ENCODE peak calls at places on chromosomes 16 and 17, in eight cellular contexts. U is suprapubic skin, Z is sigmoid colon, J is breast epithelium, V is HepG2, R is stomach, B is prostate gland, H is endothelial cell of umbilical vein. I is an unnamed sample.

GRCh38 chr16:5918553-5919127 is 821.0 kb upstream of the EEF2KMT start:
- DNase-seq in V (peak; percentile 2), B (no peak), U (no peak), Z (no peak), J (no peak), R (no peak), H (no peak), I (no peak)

GRCh38 chr16:5412721-5413120 is 315.1 kb upstream of the EEF2KMT start:
- DNase-seq in R (no peak), J (peak; percentile 19), Z (no peak), B (no peak), H (no peak), V (no peak), U (peak; percentile 31), I (no peak)

GRCh38 chr17:880871-881269 is 98.7 kb downstream of the NXN start:
- DNase-seq in R (no peak), J (no peak), Z (no peak), V (no peak), U (no peak), H (no peak), B (no peak), I (no peak)

GRCh38 chr17:39706921-39707337 is 7.1 kb downstream of the ERBB2 start:
- DNase-seq in R (peak; percentile 50), H (no peak), U (no peak), B (no peak), V (no peak), Z (no peak), J (no peak), I (no peak)

GRCh38 chr16:49604602-49605001 is 231.0 kb downstream of the C16orf78 start:
- DNase-seq in U (no peak), R (no peak), V (no peak), J (no peak), H (no peak), B (no peak), Z (no peak), I (no peak)

GRCh38 chr16:16992986-16993783 is 477.6 kb downstream of the XYLT1 start:
- DNase-seq in U (no peak), J (no peak), Z (no peak), R (no peak), V (no peak), H (no peak), B (no peak), I (no peak)

GRCh38 chr17:41907633-41908539 is 10.9 kb downstream of the ACLY start:
- DNase-seq in H (no peak), U (no peak), J (no peak), R (no peak), V (peak; percentile 97), Z (no peak), B (no peak), I (no peak)

GRCh38 chr17:17484451-17484899 is 7.7 kb downstream of the MED9 start:
- DNase-seq in H (no peak), V (no peak), J (no peak), Z (no peak), R (no peak), B (no peak), U (no peak), I (no peak)

GRCh38 chr17:76820039-76820438 is 48.2 kb upstream of the MGAT5B start:
- DNase-seq in Z (no peak), U (no peak), J (no peak), R (no peak), H (no peak), B (no peak), V (no peak), I (no peak)

GRCh38 chr16:24683847-24684493 is 45.5 kb upstream of the TNRC6A start:
- DNase-seq in B (no peak), Z (no peak), U (no peak), H (no peak), J (no peak), V (no peak), R (no peak), I (no peak)

GRCh38 chr16:84408314-84408690 is 40.0 kb downstream of the ATP2C2 start:
- DNase-seq in R (no peak), J (no peak), V (no peak), H (no peak), U (no peak), B (no peak), Z (no peak), I (no peak)

GRCh38 chr17:13114601-13115024 is 96.8 kb upstream of the ELAC2 start:
- DNase-seq in B (no peak), H (no peak), U (no peak), R (peak; percentile 47), J (no peak), Z (no peak), V (peak; percentile 24), I (no peak)

GRCh38 chr16:4465977-4466779 is 8.2 kb downstream of the NMRAL1 start:
- DNase-seq in Z (no peak), R (peak; percentile 41), J (no peak), H (no peak), U (no peak), B (no peak), V (no peak), I (no peak)

GRCh38 chr16:50408001-50408400 is 39.2 kb upstream of the BRD7 start:
- DNase-seq in Z (no peak), V (no peak), B (no peak), R (no peak), U (no peak), J (no peak), H (no peak), I (peak; percentile 55)

GRCh38 chr16:17404903-17405691 is 65.7 kb downstream of the XYLT1 start:
- DNase-seq in J (peak; percentile 88), U (peak; percentile 91), Z (peak; percentile 97), B (no peak), R (no peak), H (no peak), V (no peak), I (peak; percentile 94)

GRCh38 chr17:35244345-35245195 is 1.7 kb downstream of the SLFN5 start:
- DNase-seq in V (peak; percentile 6), J (peak; percentile 63), H (peak; percentile 70), B (peak; percentile 15), R (peak; percentile 66), U (peak; percentile 94), Z (peak; percentile 92), I (peak; percentile 95)

GRCh38 chr16:19522369-19523159 is 666 bp upstream of the GDE1 start:
- DNase-seq in U (no peak), H (no peak), Z (no peak), J (no peak), B (no peak), V (no peak), R (no peak), I (no peak)

GRCh38 chr17:43528988-43529814 is 16.9 kb downstream of the ETV4 start:
- DNase-seq in Z (no peak), B (no peak), V (no peak), R (no peak), U (peak; percentile 56), J (no peak), H (no peak), I (no peak)

GRCh38 chr17:56772442-56772841 is 61.3 kb downstream of the C17orf67 start:
- DNase-seq in R (no peak), V (peak; percentile 80), Z (no peak), U (no peak), H (no peak), J (no peak), B (no peak), I (no peak)

GRCh38 chr17:49191917-49192741 is 18.2 kb downstream of the GNGT2 start:
- DNase-seq in H (peak; percentile 86), U (peak; percentile 97), B (peak; percentile 93), Z (peak; percentile 97), R (peak; percentile 94), J (peak; percentile 92), V (peak; percentile 90), I (peak; percentile 99)
- TF ChIP-seq POLR2AphosphoS5 in H (peak; percentile 56), U (peak; percentile 28), B (peak; percentile 59), Z (peak; percentile 29), R (peak; percentile 59), J (peak; percentile 89), V (no peak), I (peak; percentile 43)

GRCh38 chr16:72172105-72173034 is at the start of gene PMFBP1:
- DNase-seq in J (peak; percentile 18), Z (peak; percentile 66), H (peak; percentile 62), V (peak; percentile 35), R (no peak), B (no peak), U (no peak), I (no peak)
- TF ChIP-seq POLR2AphosphoS5 in J (no peak), Z (no peak), H (no peak), V (no peak), R (no peak), B (no peak), U (no peak), I (no peak)

DNA sequence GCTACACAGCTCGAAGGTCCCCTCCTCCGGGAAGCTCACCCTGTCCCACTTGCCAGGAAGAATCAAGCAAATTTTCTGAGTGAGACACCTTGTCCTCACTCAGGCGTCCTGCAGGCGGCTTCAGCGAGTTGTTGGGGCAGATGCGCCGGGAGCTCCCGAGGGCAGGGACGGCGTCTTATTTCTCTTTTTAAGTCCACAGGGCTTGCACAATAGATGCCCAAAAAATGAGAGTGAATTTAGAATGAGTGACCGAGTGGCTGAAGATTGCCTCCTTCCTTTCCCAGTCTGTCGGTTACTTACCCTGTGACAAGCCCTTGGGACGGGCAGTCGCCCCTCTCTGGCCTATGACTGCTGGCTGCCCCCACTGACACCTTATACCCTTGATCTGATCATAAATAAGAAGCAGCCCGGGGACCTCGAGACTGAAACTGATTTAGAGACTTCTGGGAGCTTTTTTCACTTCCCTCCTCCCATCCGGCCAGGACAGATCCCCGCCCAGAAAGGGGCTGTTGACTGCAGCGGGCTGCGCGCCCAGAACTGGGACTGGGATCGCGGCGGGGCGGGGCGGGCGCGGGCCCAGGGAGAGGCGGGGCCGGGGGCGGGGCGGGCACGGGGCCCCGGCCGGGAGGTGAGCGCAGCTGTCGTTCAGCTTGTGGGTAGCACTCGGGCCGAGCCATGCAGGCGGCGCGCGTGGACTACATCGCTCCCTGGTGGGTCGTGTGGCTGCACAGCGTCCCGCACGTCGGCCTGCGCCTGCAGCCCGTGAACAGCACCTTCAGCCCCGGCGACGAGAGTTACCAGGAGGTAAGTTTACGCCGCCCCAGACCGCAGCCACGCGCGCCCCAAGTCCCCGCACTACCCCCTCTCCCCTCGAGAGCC is at the start of gene TTYH2:
- DNase-seq in Z (peak; percentile 96), H (peak; percentile 73), U (peak; percentile 92), R (peak; percentile 88), J (peak; percentile 85), V (peak; percentile 77), B (peak; percentile 90), I (peak; percentile 96)
- TF ChIP-seq POLR2AphosphoS5 in Z (peak; percentile 79), H (peak; percentile 40), U (no peak), R (no peak), J (peak; percentile 27), V (no peak), B (peak; percentile 86), I (peak; percentile 69)

DNA sequence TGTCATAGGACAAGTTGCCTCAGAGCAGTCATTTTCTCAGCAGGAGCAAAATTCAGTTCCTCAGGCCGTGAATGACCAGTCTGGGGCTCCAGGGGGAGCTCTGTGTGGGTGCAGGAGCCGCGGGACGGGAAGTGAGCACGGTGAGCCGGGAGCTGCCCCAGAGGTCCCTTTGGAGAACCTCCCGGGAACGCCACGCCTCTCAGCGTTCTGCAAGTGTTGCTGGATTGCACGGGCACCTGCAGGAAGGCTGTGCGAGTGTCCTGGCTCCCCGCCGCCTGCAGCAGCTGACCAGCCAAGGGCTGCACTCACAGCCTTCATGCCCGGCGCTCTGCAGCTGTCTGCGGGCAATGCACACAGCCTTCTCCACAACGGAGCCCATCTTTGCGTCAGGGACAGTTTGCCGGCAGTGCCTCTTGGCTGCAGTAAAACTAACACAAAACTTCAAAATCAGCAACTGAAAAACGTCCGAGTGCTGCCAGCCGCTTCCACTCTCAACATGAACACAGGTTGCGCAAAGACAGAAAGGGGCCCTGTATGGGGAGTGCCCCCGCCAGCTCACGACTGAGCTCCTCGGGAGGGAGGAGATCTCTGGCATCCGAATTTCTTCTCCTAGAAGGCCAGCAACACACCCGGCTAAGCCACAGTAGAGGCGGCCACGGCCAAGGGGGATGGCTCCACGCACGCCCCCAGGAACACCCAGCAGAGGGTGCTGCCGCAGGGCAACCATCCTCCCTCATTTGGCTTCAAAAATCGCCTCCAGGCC is 16.0 kb downstream of the NDUFAF8 start:
- DNase-seq in H (peak; percentile 64), J (peak; percentile 63), V (peak; percentile 45), B (peak; percentile 95), U (peak; percentile 85), R (peak; percentile 96), Z (peak; percentile 95), I (peak; percentile 93)
- TF ChIP-seq POLR2AphosphoS5 in H (no peak), J (no peak), V (no peak), B (peak; percentile 83), U (no peak), R (peak; percentile 23), Z (peak; percentile 33), I (peak; percentile 85)